ENCODE peak calls at places on chromosome 19, in six cellular contexts. F, Z, P, I, Y and T are unnamed samples.

GRCh38 chr19:44142014-44142523 is 715 bp downstream of the ZNF234 start:
- DNase-seq in F (peak; percentile 45), Z (no peak), P (no peak), I (no peak), Y (no peak), T (no peak)

GRCh38 chr19:12723383-12723642 is 419 bp downstream of the TNPO2 start:
- DNase-seq in F (no peak), Z (no peak), P (no peak), I (no peak), Y (no peak), T (peak; percentile 17)

GRCh38 chr19:6039541-6040225 is 61.7 kb upstream of the RANBP3 start:
- DNase-seq in F (peak; percentile 35), Z (no peak), P (no peak), I (no peak), Y (no peak), T (no peak)

GRCh38 chr19:4939466-4939865 is 29.4 kb upstream of the KDM4B start:
- DNase-seq in F (no peak), Z (no peak), P (peak; percentile 58), I (no peak), Y (no peak), T (no peak)

GRCh38 chr19:49362048-49362925 is at the start of gene TEAD2:
- DNase-seq in F (peak; percentile 79), Z (no peak), P (peak; percentile 73), I (no peak), Y (no peak), T (peak; percentile 89)

GRCh38 chr19:45879971-45880370 is 6.0 kb downstream of the IRF2BP1 start:
- DNase-seq in F (no peak), Z (no peak), P (no peak), I (no peak), Y (no peak), T (no peak)

GRCh38 chr19:39126593-39127187 is 1.1 kb downstream of the PAK4 start:
- DNase-seq in F (no peak), Z (no peak), P (peak; percentile 86), I (no peak), Y (no peak), T (no peak)

GRCh38 chr19:18418725-18419194 is 438 bp upstream of the SSBP4 start:
- DNase-seq in F (no peak), Z (no peak), P (no peak), I (no peak), Y (no peak), T (peak; percentile 43)

GRCh38 chr19:4913996-4914735 is 4.9 kb downstream of the UHRF1 start:
- DNase-seq in F (no peak), Z (no peak), P (no peak), I (no peak), Y (no peak), T (no peak)

GRCh38 chr19:15595069-15595468 is 19.9 kb upstream of the CYP4F8 start:
- DNase-seq in F (no peak), Z (no peak), P (no peak), I (no peak), Y (no peak), T (no peak)

GRCh38 chr19:46493236-46494114 is 2.2 kb downstream of the PNMA8B start:
- DNase-seq in F (peak; percentile 74), Z (no peak), P (no peak), I (no peak), Y (no peak), T (peak; percentile 77)

GRCh38 chr19:13181747-13182388 is 31.7 kb downstream of the IER2 start:
- DNase-seq in F (no peak), Z (no peak), P (peak; percentile 76), I (no peak), Y (no peak), T (no peak)

GRCh38 chr19:13937479-13938360 is 497 bp downstream of the PODNL1 start:
- DNase-seq in F (no peak), Z (no peak), P (no peak), I (no peak), Y (no peak), T (peak; percentile 37)

GRCh38 chr19:2013683-2013961 is 1.9 kb downstream of the BTBD2 start:
- DNase-seq in F (no peak), Z (no peak), P (no peak), I (no peak), Y (no peak), T (no peak)

GRCh38 chr19:2014731-2015610 is 543 bp downstream of the BTBD2 start:
- DNase-seq in F (no peak), Z (no peak), P (no peak), I (no peak), Y (peak; percentile 78), T (peak; percentile 65)

GRCh38 chr19:2014081-2014693 is 1.3 kb downstream of the BTBD2 start:
- DNase-seq in F (no peak), Z (no peak), P (no peak), I (no peak), Y (no peak), T (no peak)

GRCh38 chr19:2016041-2016807 is 710 bp upstream of the BTBD2 start:
- DNase-seq in F (no peak), Z (no peak), P (peak; percentile 69), I (peak; percentile 46), Y (peak; percentile 78), T (peak; percentile 67)

GRCh38 chr19:2015611-2015950 is at the start of gene BTBD2:
- DNase-seq in F (no peak), Z (no peak), P (peak; percentile 41), I (no peak), Y (no peak), T (peak; percentile 70)
- TF ChIP-seq POLR2AphosphoS5 in F (no peak), Z (no peak), P (no peak), I (no peak), Y (no peak), T (peak; percentile 33)

GRCh38 chr19:10288662-10289166 is 1.0 kb upstream of the ICAM5 start:
- DNase-seq in F (peak; percentile 79), Z (no peak), P (peak; percentile 37), I (no peak), Y (no peak), T (peak; percentile 83)
- TF ChIP-seq POLR2AphosphoS5 in F (no peak), Z (no peak), P (no peak), I (no peak), Y (no peak), T (peak; percentile 23)

GRCh38 chr19:55308281-55308680 is 16.9 kb downstream of the TMEM150B start:
- DNase-seq in F (no peak), Z (no peak), P (no peak), I (no peak), Y (no peak), T (no peak)
- TF ChIP-seq POLR2AphosphoS5 in F (no peak), Z (no peak), P (no peak), I (no peak), Y (no peak), T (no peak)

GRCh38 chr19:29404951-29405727 is 120.7 kb upstream of the VSTM2B start:
- DNase-seq in F (peak; percentile 67), Z (no peak), P (no peak), I (no peak), Y (no peak), T (peak; percentile 78)
- TF ChIP-seq POLR2AphosphoS5 in F (no peak), Z (no peak), P (no peak), I (no peak), Y (no peak), T (no peak)

GRCh38 chr19:40283414-40284250 is 1.5 kb downstream of the AKT2 start:
- DNase-seq in F (no peak), Z (no peak), P (no peak), I (no peak), Y (no peak), T (no peak)
- TF ChIP-seq POLR2AphosphoS5 in F (no peak), Z (no peak), P (no peak), I (peak; percentile 23), Y (no peak), T (no peak)